ENCODE peak calls at places on chromosome 20, in four cellular contexts. One of them, this sample, is unnamed.

GRCh38 chr20:36573798-36574277 is 441 bp downstream of the TGIF2 start:
- DNase-seq in K562: peak
- DNase-seq in HepG2: peak
- DNase-seq in GM12878: no peak
- DNase-seq in this sample: no peak

GRCh38 chr20:50504231-50504823 is 5.9 kb upstream of the PTPN1 start:
- DNase-seq in K562: peak
- DNase-seq in GM12878: no peak
- DNase-seq in HepG2: peak
- DNase-seq in this sample: no peak

GRCh38 chr20:21615617-21616080 is 89.8 kb upstream of the PAX1 start:
- DNase-seq in K562: peak
- DNase-seq in GM12878: no peak
- DNase-seq in HepG2: peak
- DNase-seq in this sample: peak

GRCh38 chr20:50464026-50464724 is 46.0 kb upstream of the PTPN1 start:
- DNase-seq in GM12878: no peak
- DNase-seq in K562: peak
- DNase-seq in HepG2: peak
- DNase-seq in this sample: peak

GRCh38 chr20:64111841-64112641 is 4.7 kb upstream of the NPBWR2 start:
- DNase-seq in K562: no peak
- DNase-seq in HepG2: no peak
- DNase-seq in GM12878: no peak
- DNase-seq in this sample: no peak

GRCh38 chr20:51360451-51361230 is 181.9 kb downstream of the NFATC2 start:
- DNase-seq in GM12878: no peak
- DNase-seq in K562: no peak
- DNase-seq in HepG2: no peak
- DNase-seq in this sample: no peak

GRCh38 chr20:31675828-31676533 is 38.3 kb downstream of the COX4I2 start:
- DNase-seq in K562: peak
- DNase-seq in GM12878: no peak
- DNase-seq in HepG2: no peak
- DNase-seq in this sample: no peak

GRCh38 chr20:17662333-17663039 is 19.6 kb downstream of the RRBP1 start:
- DNase-seq in K562: no peak
- DNase-seq in GM12878: no peak
- DNase-seq in HepG2: no peak
- DNase-seq in this sample: no peak

GRCh38 chr20:63223121-63223825 is 7.3 kb upstream of the YTHDF1 start:
- DNase-seq in HepG2: peak
- DNase-seq in K562: peak
- DNase-seq in GM12878: no peak
- DNase-seq in this sample: peak

DNA sequence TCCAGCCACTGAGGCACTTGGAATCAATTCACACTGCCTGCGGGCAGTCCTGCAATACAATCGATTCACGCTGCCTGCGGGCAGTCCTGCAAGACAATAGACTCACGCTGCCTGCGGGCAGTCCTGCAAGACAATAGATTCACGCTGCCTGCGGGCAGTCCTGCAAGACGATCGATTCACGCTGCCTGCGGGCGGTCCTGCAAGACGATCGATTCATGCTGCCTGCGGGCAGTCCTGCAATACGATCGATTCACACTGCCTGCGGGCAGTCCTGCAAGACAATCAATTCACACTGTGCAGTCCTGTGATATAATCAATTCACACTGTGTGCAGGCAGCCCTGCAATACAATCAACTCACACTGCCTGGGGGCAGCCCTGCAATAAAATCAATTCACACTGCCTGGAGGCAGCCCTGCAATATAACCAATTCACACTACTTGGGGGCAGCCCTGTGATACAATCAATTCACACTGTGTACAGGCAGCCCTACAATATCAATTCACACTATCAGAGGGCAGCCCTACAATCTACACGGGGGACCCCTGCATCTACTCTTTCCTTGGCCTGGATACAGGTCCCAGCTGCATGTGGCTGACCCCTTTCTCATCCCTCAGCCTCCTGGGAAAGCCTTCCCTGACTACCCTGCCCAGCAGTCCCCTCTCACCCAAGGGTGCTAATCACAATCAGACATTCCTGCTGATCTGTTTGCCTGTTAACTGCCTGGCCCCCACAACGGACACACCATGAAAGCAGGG is 10.4 kb downstream of the TAF4 start:
- DNase-seq in K562: no peak
- DNase-seq in HepG2: no peak
- DNase-seq in GM12878: no peak
- DNase-seq in this sample: no peak
- TF ChIP-seq USF2 in K562: no peak
- TF ChIP-seq USF2 in HepG2: no peak
- TF ChIP-seq USF2 in GM12878: no peak
- TF ChIP-seq USF2 in this sample: no peak

GRCh38 chr20:9126527-9126926 is 57.6 kb downstream of the PLCB4 start:
- DNase-seq in GM12878: no peak
- DNase-seq in K562: no peak
- DNase-seq in HepG2: no peak
- DNase-seq in this sample: no peak
- TF ChIP-seq NR2C2 in GM12878: no peak
- TF ChIP-seq NR2C2 in K562: no peak
- TF ChIP-seq NR2C2 in HepG2: no peak
- TF ChIP-seq NR2C2 in this sample: no peak

GRCh38 chr20:5996765-5997164 is 46.3 kb downstream of the MCM8 start:
- DNase-seq in K562: no peak
- DNase-seq in GM12878: peak
- DNase-seq in HepG2: no peak
- DNase-seq in this sample: no peak

GRCh38 chr20:5990946-5991345 is 40.5 kb downstream of the MCM8 start:
- DNase-seq in K562: no peak
- DNase-seq in HepG2: no peak
- DNase-seq in GM12878: no peak
- DNase-seq in this sample: no peak

GRCh38 chr20:5989539-5989938 is 39.1 kb downstream of the MCM8 start:
- DNase-seq in GM12878: no peak
- DNase-seq in HepG2: no peak
- DNase-seq in K562: no peak
- DNase-seq in this sample: no peak

GRCh38 chr20:5987383-5987782 is 36.9 kb downstream of the MCM8 start:
- DNase-seq in GM12878: no peak
- DNase-seq in HepG2: no peak
- DNase-seq in K562: no peak
- DNase-seq in this sample: no peak

GRCh38 chr20:5991623-5992441 is 41.4 kb downstream of the MCM8 start:
- DNase-seq in HepG2: no peak
- DNase-seq in GM12878: no peak
- DNase-seq in K562: no peak
- DNase-seq in this sample: no peak
- TF ChIP-seq USF2 in HepG2: no peak
- TF ChIP-seq USF2 in GM12878: no peak
- TF ChIP-seq USF2 in K562: no peak
- TF ChIP-seq USF2 in this sample: no peak

GRCh38 chr20:4439461-4439860 is 282.2 kb upstream of the PRND start:
- DNase-seq in GM12878: no peak
- DNase-seq in HepG2: no peak
- DNase-seq in K562: no peak
- DNase-seq in this sample: no peak
- TF ChIP-seq NR2C2 in GM12878: no peak
- TF ChIP-seq NR2C2 in HepG2: no peak
- TF ChIP-seq NR2C2 in K562: no peak
- TF ChIP-seq NR2C2 in this sample: no peak

DNA sequence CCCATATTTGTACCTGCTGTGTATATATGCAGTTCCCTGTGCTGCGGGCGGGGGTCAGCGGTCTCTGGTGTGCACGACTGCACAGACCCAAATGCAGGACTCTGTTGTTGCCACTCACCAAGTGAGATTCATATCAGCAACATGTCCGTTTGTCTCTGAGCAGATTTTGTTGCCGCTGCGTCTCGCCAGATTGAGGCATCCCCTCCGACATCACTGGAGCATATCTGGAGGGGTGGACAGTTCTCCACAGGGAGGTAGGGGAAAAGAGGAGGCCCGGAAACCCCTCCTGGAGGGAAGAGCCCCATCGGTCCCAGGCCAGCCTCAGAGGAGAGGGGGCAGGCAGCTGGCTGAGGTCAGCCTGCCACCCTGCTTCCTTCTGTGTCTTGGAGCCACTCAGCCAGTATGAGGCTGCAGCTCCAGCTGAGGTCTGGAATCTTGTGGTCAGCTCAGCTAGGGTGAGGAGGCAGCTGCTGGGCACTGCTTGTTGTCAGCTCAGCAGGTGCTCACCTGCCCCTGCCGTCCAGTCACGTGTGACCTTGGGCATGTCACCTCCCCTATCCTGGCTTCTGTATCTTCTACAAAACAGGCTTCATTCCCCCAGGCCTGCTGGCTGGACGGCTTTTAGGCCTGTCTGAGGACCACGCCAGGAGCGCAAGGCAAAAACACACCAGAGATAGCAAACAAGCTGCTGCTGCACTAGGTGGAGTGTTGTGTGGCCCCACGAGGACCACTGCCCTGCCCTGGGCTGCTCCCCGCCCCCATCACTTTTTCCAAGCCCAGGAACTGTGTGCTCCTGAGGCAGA is 47.1 kb downstream of the HNF4A start:
- DNase-seq in GM12878: no peak
- DNase-seq in HepG2: peak
- DNase-seq in K562: no peak
- DNase-seq in this sample: no peak
- TF ChIP-seq USF2 in GM12878: no peak
- TF ChIP-seq USF2 in HepG2: peak
- TF ChIP-seq USF2 in K562: no peak
- TF ChIP-seq USF2 in this sample: no peak

GRCh38 chr20:13291167-13291566 is 70.1 kb downstream of the ISM1 start:
- DNase-seq in HepG2: no peak
- DNase-seq in K562: no peak
- DNase-seq in GM12878: no peak
- DNase-seq in this sample: no peak
- TF ChIP-seq NR2C2 in HepG2: no peak
- TF ChIP-seq NR2C2 in K562: no peak
- TF ChIP-seq NR2C2 in GM12878: no peak
- TF ChIP-seq NR2C2 in this sample: no peak

GRCh38 chr20:7220755-7221154 is 453.3 kb downstream of the BMP2 start:
- DNase-seq in K562: no peak
- DNase-seq in GM12878: no peak
- DNase-seq in HepG2: no peak
- DNase-seq in this sample: no peak
- TF ChIP-seq USF2 in K562: no peak
- TF ChIP-seq USF2 in GM12878: no peak
- TF ChIP-seq USF2 in HepG2: no peak
- TF ChIP-seq USF2 in this sample: no peak

GRCh38 chr20:23361108-23361650 is 803 bp upstream of the GZF1 start:
- DNase-seq in HepG2: peak
- DNase-seq in GM12878: no peak
- DNase-seq in K562: peak
- DNase-seq in this sample: no peak
- TF ChIP-seq NR2C2 in HepG2: no peak
- TF ChIP-seq NR2C2 in GM12878: no peak
- TF ChIP-seq NR2C2 in K562: no peak
- TF ChIP-seq NR2C2 in this sample: no peak

DNA sequence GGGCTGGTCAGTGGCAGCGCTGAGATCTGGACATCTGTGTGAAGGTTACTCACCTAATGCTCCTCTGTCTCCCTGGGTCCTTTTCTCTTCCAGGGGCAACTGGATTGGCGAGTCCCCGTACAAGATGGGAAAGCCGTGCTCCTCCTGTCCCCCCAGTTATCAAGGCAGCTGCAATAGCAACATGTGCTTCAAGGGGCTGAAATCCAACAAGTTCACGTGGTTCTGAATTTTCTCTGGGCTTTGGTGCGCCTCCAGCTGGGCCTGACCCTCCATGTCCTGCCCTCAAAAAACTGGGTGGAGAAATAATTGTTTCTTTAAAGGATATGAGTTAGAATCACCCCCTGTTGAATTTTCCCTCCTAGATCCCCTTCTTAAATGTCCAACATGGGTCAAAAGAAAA is 4.9 kb upstream of the HNF4A start:
- DNase-seq in HepG2: no peak
- DNase-seq in GM12878: no peak
- DNase-seq in K562: no peak
- DNase-seq in this sample: no peak
- TF ChIP-seq USF2 in HepG2: no peak
- TF ChIP-seq USF2 in GM12878: no peak
- TF ChIP-seq USF2 in K562: no peak
- TF ChIP-seq USF2 in this sample: no peak

This sample was measured in WTC11.